ENCODE peak calls at places on chromosome 9, in ten cellular contexts. One of them, this sample, is unnamed.
A peak's percentile ranks its signal among the peaks of the same experiment; 100 is the strongest.

GRCh38 chr9:105205787-105206511 is 38.5 kb upstream of the SLC44A1 start:
- DNase-seq in HepG2: no peak
- DNase-seq in K562: no peak
- DNase-seq in WTC11: no peak
- DNase-seq in NB4: no peak
- DNase-seq in GM12878: no peak
- DNase-seq in SK-N-SH: no peak
- DNase-seq in HCT116: no peak
- DNase-seq in A549: no peak
- DNase-seq in H1: no peak
- DNase-seq in this sample: no peak

GRCh38 chr9:82757921-82758320 is 305.0 kb downstream of the RASEF start:
- DNase-seq in A549: no peak
- DNase-seq in HepG2: no peak
- DNase-seq in GM12878: no peak
- DNase-seq in NB4: no peak
- DNase-seq in HCT116: no peak
- DNase-seq in H1: no peak
- DNase-seq in WTC11: no peak
- DNase-seq in SK-N-SH: no peak
- DNase-seq in K562: no peak
- DNase-seq in this sample: no peak

GRCh38 chr9:20292002-20292401 is 330.3 kb downstream of the MLLT3 start:
- DNase-seq in SK-N-SH: peak; percentile 14
- DNase-seq in HepG2: peak; percentile 30
- DNase-seq in HCT116: peak; percentile 60
- DNase-seq in GM12878: no peak
- DNase-seq in NB4: no peak
- DNase-seq in H1: no peak
- DNase-seq in WTC11: no peak
- DNase-seq in A549: peak; percentile 46
- DNase-seq in K562: no peak
- DNase-seq in this sample: peak; percentile 4

GRCh38 chr9:137638680-137639079 is 19.9 kb downstream of the EHMT1 start:
- DNase-seq in GM12878: no peak
- DNase-seq in WTC11: no peak
- DNase-seq in HCT116: no peak
- DNase-seq in SK-N-SH: no peak
- DNase-seq in NB4: no peak
- DNase-seq in HepG2: no peak
- DNase-seq in K562: no peak
- DNase-seq in A549: no peak
- DNase-seq in H1: no peak
- DNase-seq in this sample: no peak

GRCh38 chr9:116855881-116856662 is 169.0 kb downstream of the TRIM32 start:
- DNase-seq in GM12878: no peak
- DNase-seq in H1: no peak
- DNase-seq in K562: no peak
- DNase-seq in HepG2: no peak
- DNase-seq in SK-N-SH: no peak
- DNase-seq in HCT116: no peak
- DNase-seq in NB4: no peak
- DNase-seq in WTC11: no peak
- DNase-seq in A549: no peak
- DNase-seq in this sample: no peak

GRCh38 chr9:121631978-121632418 is 19.4 kb upstream of the DAB2IP start:
- DNase-seq in GM12878: no peak
- DNase-seq in HepG2: no peak
- DNase-seq in WTC11: no peak
- DNase-seq in A549: no peak
- DNase-seq in SK-N-SH: no peak
- DNase-seq in HCT116: no peak
- DNase-seq in H1: no peak
- DNase-seq in NB4: no peak
- DNase-seq in K562: no peak
- DNase-seq in this sample: no peak

GRCh38 chr9:134324359-134325095 is 1.7 kb upstream of the RXRA start:
- DNase-seq in GM12878: no peak
- DNase-seq in HCT116: no peak
- DNase-seq in SK-N-SH: no peak
- DNase-seq in NB4: peak; percentile 68
- DNase-seq in WTC11: no peak
- DNase-seq in A549: no peak
- DNase-seq in HepG2: no peak
- DNase-seq in K562: peak; percentile 45
- DNase-seq in H1: no peak
- DNase-seq in this sample: no peak

GRCh38 chr9:123716339-123716738 is 213.6 kb downstream of the DENND1A start:
- DNase-seq in A549: no peak
- DNase-seq in K562: no peak
- DNase-seq in SK-N-SH: no peak
- DNase-seq in HCT116: no peak
- DNase-seq in WTC11: no peak
- DNase-seq in HepG2: no peak
- DNase-seq in GM12878: peak; percentile 43
- DNase-seq in H1: no peak
- DNase-seq in NB4: no peak
- DNase-seq in this sample: no peak

GRCh38 chr9:95008151-95008771 is 281.8 kb downstream of the AOPEP start:
- DNase-seq in SK-N-SH: no peak
- DNase-seq in K562: no peak
- DNase-seq in HCT116: no peak
- DNase-seq in WTC11: no peak
- DNase-seq in NB4: no peak
- DNase-seq in GM12878: no peak
- DNase-seq in H1: no peak
- DNase-seq in HepG2: peak; percentile 86
- DNase-seq in A549: no peak
- DNase-seq in this sample: peak; percentile 68

DNA sequence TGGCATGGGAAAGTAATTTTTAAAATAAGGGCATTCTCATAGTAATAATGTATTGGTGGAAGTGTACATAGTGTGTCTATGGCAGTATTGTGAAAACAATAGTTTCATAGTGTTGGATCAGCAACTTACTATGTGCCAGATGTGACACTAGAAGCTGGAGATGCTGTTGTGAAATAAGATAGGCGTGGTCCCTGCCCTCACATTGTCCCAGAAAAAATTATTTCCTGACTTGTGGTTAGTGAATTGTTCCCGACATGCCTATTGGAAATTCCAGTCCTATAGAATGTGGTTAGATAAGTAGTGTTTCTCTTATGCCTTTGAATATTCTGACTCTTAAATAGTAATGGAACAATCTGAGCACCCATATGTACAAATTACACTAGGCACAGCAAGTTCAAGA is 55.3 kb upstream of the MTAP start:
- DNase-seq in A549: no peak
- DNase-seq in K562: no peak
- DNase-seq in SK-N-SH: no peak
- DNase-seq in HCT116: no peak
- DNase-seq in GM12878: no peak
- DNase-seq in NB4: no peak
- DNase-seq in WTC11: no peak
- DNase-seq in H1: no peak
- DNase-seq in HepG2: no peak
- DNase-seq in this sample: no peak
- TF ChIP-seq MAX in A549: no peak
- TF ChIP-seq MAX in K562: no peak
- TF ChIP-seq MAX in SK-N-SH: no peak
- TF ChIP-seq MAX in HCT116: no peak
- TF ChIP-seq MAX in GM12878: no peak
- TF ChIP-seq MAX in NB4: no peak
- TF ChIP-seq MAX in WTC11: no peak
- TF ChIP-seq MAX in H1: no peak
- TF ChIP-seq MAX in HepG2: no peak
- TF ChIP-seq MAX in this sample: no peak

GRCh38 chr9:114341991-114342390 is 12.3 kb downstream of the ORM2 start:
- DNase-seq in HepG2: no peak
- DNase-seq in NB4: no peak
- DNase-seq in A549: no peak
- DNase-seq in WTC11: no peak
- DNase-seq in HCT116: no peak
- DNase-seq in SK-N-SH: no peak
- DNase-seq in H1: no peak
- DNase-seq in K562: no peak
- DNase-seq in GM12878: no peak
- DNase-seq in this sample: no peak

GRCh38 chr9:114341152-114341830 is 11.6 kb downstream of the ORM2 start:
- DNase-seq in NB4: no peak
- DNase-seq in HCT116: no peak
- DNase-seq in SK-N-SH: no peak
- DNase-seq in WTC11: no peak
- DNase-seq in HepG2: no peak
- DNase-seq in GM12878: no peak
- DNase-seq in A549: no peak
- DNase-seq in K562: no peak
- DNase-seq in H1: no peak
- DNase-seq in this sample: no peak

GRCh38 chr9:114344188-114344566 is 14.5 kb downstream of the ORM2 start:
- DNase-seq in HepG2: no peak
- DNase-seq in NB4: no peak
- DNase-seq in H1: no peak
- DNase-seq in SK-N-SH: no peak
- DNase-seq in GM12878: no peak
- DNase-seq in WTC11: no peak
- DNase-seq in K562: no peak
- DNase-seq in HCT116: no peak
- DNase-seq in A549: no peak
- DNase-seq in this sample: no peak

GRCh38 chr9:114343471-114344187 is 14.0 kb downstream of the ORM2 start:
- DNase-seq in WTC11: no peak
- DNase-seq in NB4: no peak
- DNase-seq in SK-N-SH: no peak
- DNase-seq in GM12878: no peak
- DNase-seq in K562: no peak
- DNase-seq in HCT116: no peak
- DNase-seq in H1: no peak
- DNase-seq in HepG2: no peak
- DNase-seq in A549: no peak
- DNase-seq in this sample: no peak

GRCh38 chr9:114342755-114343440 is 13.2 kb downstream of the ORM2 start:
- DNase-seq in H1: no peak
- DNase-seq in K562: no peak
- DNase-seq in SK-N-SH: no peak
- DNase-seq in NB4: no peak
- DNase-seq in HCT116: no peak
- DNase-seq in A549: no peak
- DNase-seq in GM12878: no peak
- DNase-seq in WTC11: no peak
- DNase-seq in HepG2: no peak
- DNase-seq in this sample: no peak
- TF ChIP-seq MAX in H1: no peak
- TF ChIP-seq MAX in K562: no peak
- TF ChIP-seq MAX in SK-N-SH: no peak
- TF ChIP-seq MAX in NB4: no peak
- TF ChIP-seq MAX in HCT116: no peak
- TF ChIP-seq MAX in A549: no peak
- TF ChIP-seq MAX in GM12878: no peak
- TF ChIP-seq MAX in WTC11: no peak
- TF ChIP-seq MAX in HepG2: no peak
- TF ChIP-seq MAX in this sample: no peak

GRCh38 chr9:129881547-129882324 is 46.5 kb downstream of the USP20 start:
- DNase-seq in WTC11: no peak
- DNase-seq in GM12878: no peak
- DNase-seq in NB4: no peak
- DNase-seq in K562: peak; percentile 81
- DNase-seq in HCT116: no peak
- DNase-seq in SK-N-SH: peak; percentile 59
- DNase-seq in H1: no peak
- DNase-seq in HepG2: no peak
- DNase-seq in A549: no peak
- DNase-seq in this sample: no peak

GRCh38 chr9:129878253-129878652 is 43.0 kb downstream of the USP20 start:
- DNase-seq in HepG2: no peak
- DNase-seq in HCT116: no peak
- DNase-seq in GM12878: no peak
- DNase-seq in A549: no peak
- DNase-seq in NB4: peak; percentile 6
- DNase-seq in H1: no peak
- DNase-seq in SK-N-SH: no peak
- DNase-seq in K562: no peak
- DNase-seq in WTC11: no peak
- DNase-seq in this sample: no peak

GRCh38 chr9:129880654-129881546 is 45.6 kb downstream of the USP20 start:
- DNase-seq in HCT116: no peak
- DNase-seq in NB4: no peak
- DNase-seq in H1: no peak
- DNase-seq in K562: no peak
- DNase-seq in A549: no peak
- DNase-seq in SK-N-SH: no peak
- DNase-seq in HepG2: no peak
- DNase-seq in WTC11: no peak
- DNase-seq in GM12878: no peak
- DNase-seq in this sample: no peak

GRCh38 chr9:129879103-129879699 is 43.9 kb downstream of the USP20 start:
- DNase-seq in NB4: no peak
- DNase-seq in K562: peak; percentile 96
- DNase-seq in H1: no peak
- DNase-seq in WTC11: no peak
- DNase-seq in HCT116: no peak
- DNase-seq in HepG2: no peak
- DNase-seq in SK-N-SH: no peak
- DNase-seq in GM12878: no peak
- DNase-seq in A549: no peak
- DNase-seq in this sample: no peak

GRCh38 chr9:129879991-129880653 is 44.9 kb downstream of the USP20 start:
- DNase-seq in SK-N-SH: no peak
- DNase-seq in HCT116: no peak
- DNase-seq in A549: no peak
- DNase-seq in HepG2: no peak
- DNase-seq in NB4: no peak
- DNase-seq in H1: no peak
- DNase-seq in WTC11: no peak
- DNase-seq in GM12878: no peak
- DNase-seq in K562: no peak
- DNase-seq in this sample: no peak
- TF ChIP-seq MAX in SK-N-SH: no peak
- TF ChIP-seq MAX in HCT116: no peak
- TF ChIP-seq MAX in A549: no peak
- TF ChIP-seq MAX in HepG2: no peak
- TF ChIP-seq MAX in NB4: no peak
- TF ChIP-seq MAX in H1: no peak
- TF ChIP-seq MAX in WTC11: no peak
- TF ChIP-seq MAX in GM12878: no peak
- TF ChIP-seq MAX in K562: no peak
- TF ChIP-seq MAX in this sample: no peak

DNA sequence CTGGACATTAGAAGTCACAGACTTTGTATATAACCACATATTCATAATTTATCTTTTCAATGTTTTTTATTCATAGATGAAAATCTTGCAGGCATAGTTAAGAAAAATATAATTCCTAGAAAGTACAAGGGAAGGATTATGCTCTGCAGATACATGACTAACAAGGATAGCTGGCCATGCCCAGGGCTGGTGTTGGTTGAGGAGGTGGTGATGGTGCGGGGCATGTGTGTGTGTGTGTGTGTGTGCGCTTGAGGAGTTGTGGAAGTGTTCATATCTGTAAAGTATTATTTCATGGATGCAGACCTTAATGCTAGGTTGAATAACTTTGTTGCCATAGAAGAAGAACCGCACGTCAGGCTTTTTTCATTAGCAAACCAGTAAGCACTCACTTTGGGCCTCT is 1.3 kb downstream of the S1PR3 start:
- DNase-seq in WTC11: no peak
- DNase-seq in K562: no peak
- DNase-seq in NB4: no peak
- DNase-seq in H1: no peak
- DNase-seq in HCT116: no peak
- DNase-seq in SK-N-SH: no peak
- DNase-seq in HepG2: no peak
- DNase-seq in A549: no peak
- DNase-seq in GM12878: no peak
- DNase-seq in this sample: peak; percentile 10
- TF ChIP-seq MAX in WTC11: no peak
- TF ChIP-seq MAX in K562: no peak
- TF ChIP-seq MAX in NB4: no peak
- TF ChIP-seq MAX in H1: no peak
- TF ChIP-seq MAX in HCT116: no peak
- TF ChIP-seq MAX in SK-N-SH: no peak
- TF ChIP-seq MAX in HepG2: no peak
- TF ChIP-seq MAX in A549: no peak
- TF ChIP-seq MAX in GM12878: no peak
- TF ChIP-seq MAX in this sample: no peak